ENCODE peak calls at places on chromosomes 13 and 19, in six cellular contexts. F is activated CD8-positive, alpha-beta T cell treated with anti-CD3 and anti-CD28 coated beads for 36 hours; N is HFF-Myc; U is tibial nerve; Z is NB4; C is RWPE1. B is an unnamed sample.

GRCh38 chr19:17795495-17795856 is 538 bp downstream of the B3GNT3 start:
- DNase-seq in N (no peak), C (no peak), F (no peak), U (no peak), Z (no peak), B (no peak)

GRCh38 chr13:95676100-95676774 is 702 bp upstream of the DNAJC3 start:
- DNase-seq in F (peak), C (peak), Z (peak), U (no peak), N (no peak), B (no peak)

GRCh38 chr13:40399756-40400155 is 266.7 kb downstream of the FOXO1 start:
- DNase-seq in N (no peak), F (no peak), U (no peak), Z (peak), C (no peak), B (no peak)

GRCh38 chr13:43469791-43470190 is 317.0 kb downstream of the ENOX1 start:
- DNase-seq in N (no peak), F (no peak), Z (no peak), C (no peak), U (no peak), B (no peak)

GRCh38 chr19:17557461-17557860 is 2.0 kb downstream of the COLGALT1 start:
- DNase-seq in F (no peak), U (no peak), Z (peak), N (no peak), C (no peak), B (no peak)

GRCh38 chr19:39078436-39079200 is 5.5 kb upstream of the ACP7 start:
- DNase-seq in Z (no peak), U (no peak), F (no peak), C (peak), N (peak), B (no peak)

GRCh38 chr13:110294146-110294545 is 12.8 kb downstream of the COL4A1 start:
- DNase-seq in F (no peak), C (no peak), N (no peak), Z (no peak), U (no peak), B (no peak)

GRCh38 chr19:15448778-15449619 is 757 bp downstream of the WIZ start:
- DNase-seq in Z (peak), F (no peak), N (no peak), C (no peak), U (no peak), B (peak)

GRCh38 chr13:73000027-73000674 is 58.7 kb upstream of the KLF5 start:
- DNase-seq in Z (peak), U (no peak), C (no peak), N (no peak), F (peak), B (peak)

GRCh38 chr19:4754248-4754647 is 30.6 kb upstream of the DPP9 start:
- DNase-seq in U (no peak), Z (peak), F (no peak), C (no peak), N (no peak), B (no peak)

GRCh38 chr19:34220472-34221063 is 33.8 kb upstream of the GARRE1 start:
- DNase-seq in N (no peak), Z (peak), U (peak), F (peak), C (peak), B (peak)

GRCh38 chr13:40438022-40438692 is 228.3 kb downstream of the FOXO1 start:
- DNase-seq in N (no peak), U (no peak), C (no peak), Z (no peak), F (no peak), B (no peak)

GRCh38 chr19:52086481-52086880 is 9.1 kb downstream of the ZNF841 start:
- DNase-seq in C (no peak), N (no peak), U (no peak), F (no peak), Z (peak), B (no peak)

GRCh38 chr13:72163671-72164070 is 296.7 kb upstream of the DACH1 start:
- DNase-seq in U (no peak), F (no peak), N (no peak), C (no peak), Z (no peak), B (no peak)

GRCh38 chr13:104553156-104553555 is 1486.9 kb upstream of the SLC10A2 start:
- DNase-seq in U (no peak), Z (no peak), N (no peak), C (no peak), F (no peak), B (no peak)

DNA sequence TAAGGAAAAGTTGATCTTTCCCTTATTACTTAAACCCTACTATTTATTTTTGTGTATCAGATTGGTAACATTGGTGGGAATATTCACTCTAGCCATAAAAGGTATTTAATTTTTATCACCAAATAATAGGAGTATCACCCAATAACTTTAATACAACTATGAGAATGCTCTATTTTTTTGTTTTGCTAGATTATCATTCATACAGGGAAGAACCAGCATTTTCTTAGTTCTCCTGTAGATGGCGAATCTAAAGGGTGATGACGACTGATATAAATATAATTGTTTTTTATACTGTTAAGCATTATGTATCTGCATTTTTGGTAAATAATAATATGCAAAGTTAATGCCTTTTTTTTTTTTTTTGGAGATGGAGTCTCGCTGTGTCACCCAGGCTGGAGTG is 7.9 kb upstream of the FRY start:
- DNase-seq in U (no peak), N (no peak), C (no peak), Z (peak), F (no peak), B (no peak)
- TF ChIP-seq CTCF in U (no peak), N (peak), C (peak), Z (peak), F (no peak), B (no peak)

DNA sequence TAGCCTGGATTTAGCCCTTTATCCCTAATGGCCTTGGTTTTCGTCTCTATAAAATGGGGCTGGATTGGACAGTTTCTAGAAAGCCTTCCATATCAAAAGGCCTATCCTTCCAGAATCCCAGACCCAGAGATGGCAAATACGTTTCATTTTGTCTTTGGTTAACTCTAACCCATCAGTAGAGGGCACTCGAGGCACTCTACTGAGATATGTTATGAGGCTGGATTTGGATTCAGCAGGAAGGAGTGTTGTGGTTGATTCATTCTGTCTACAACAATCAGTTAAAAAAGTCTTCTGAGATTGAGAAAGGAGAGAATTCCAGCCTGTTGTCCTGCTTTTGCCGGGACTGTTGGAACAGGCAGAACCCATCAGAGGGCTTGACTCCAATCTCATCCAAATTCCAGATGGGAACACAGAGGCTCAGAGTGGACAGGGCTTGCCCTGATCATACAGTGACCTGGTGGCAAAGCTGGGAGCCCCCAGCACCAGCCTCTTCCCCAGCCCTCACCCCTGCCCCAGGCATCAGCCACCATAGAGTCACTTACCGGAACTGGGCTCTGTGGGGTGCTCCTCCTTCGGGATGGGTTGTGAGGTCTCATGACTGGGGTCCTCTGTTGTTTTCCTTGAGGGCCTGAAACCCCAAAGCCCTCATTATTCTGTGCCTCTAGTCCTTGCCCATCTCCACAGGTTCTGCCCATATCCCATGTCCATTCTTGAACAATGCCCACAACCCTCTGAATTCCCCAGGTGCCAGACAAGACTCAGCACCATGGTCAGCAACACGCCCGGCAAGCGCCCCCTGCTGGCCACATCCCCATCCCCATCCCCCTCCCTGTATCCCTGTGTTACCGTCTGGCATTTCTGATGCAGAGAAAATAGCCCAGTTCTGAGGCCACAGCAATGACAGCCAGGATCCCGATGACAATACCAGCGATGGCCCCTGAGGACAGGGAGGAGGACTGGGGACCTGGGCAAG is 12.3 kb upstream of the ZNF180 start:
- DNase-seq in N (no peak), U (no peak), C (peak), F (peak), Z (peak), B (no peak)
- TF ChIP-seq CTCF in N (peak), U (no peak), C (no peak), F (peak), Z (peak), B (peak)

DNA sequence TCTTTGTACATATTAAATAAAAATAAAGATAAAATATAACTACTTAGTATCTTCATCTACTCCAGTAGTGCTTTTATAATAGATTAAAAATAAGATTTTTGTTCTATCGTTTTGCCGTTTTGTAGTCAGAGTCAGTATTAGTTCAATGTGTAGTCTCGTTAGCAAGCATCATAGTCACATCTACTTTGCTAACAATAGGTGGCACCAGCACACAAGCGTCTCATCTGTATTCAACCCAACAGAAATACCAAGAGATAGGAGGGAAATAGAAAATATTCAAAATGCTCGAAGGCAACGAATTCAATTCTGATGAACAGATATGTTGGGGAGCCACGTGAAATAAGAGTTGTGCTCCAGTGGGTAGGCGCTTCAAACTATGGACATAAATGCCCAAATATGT is 21.4 kb upstream of the MICU2 start:
- DNase-seq in F (peak), N (no peak), C (peak), Z (peak), U (no peak), B (peak)
- TF ChIP-seq CTCF in F (no peak), N (peak), C (peak), Z (peak), U (no peak), B (peak)

DNA sequence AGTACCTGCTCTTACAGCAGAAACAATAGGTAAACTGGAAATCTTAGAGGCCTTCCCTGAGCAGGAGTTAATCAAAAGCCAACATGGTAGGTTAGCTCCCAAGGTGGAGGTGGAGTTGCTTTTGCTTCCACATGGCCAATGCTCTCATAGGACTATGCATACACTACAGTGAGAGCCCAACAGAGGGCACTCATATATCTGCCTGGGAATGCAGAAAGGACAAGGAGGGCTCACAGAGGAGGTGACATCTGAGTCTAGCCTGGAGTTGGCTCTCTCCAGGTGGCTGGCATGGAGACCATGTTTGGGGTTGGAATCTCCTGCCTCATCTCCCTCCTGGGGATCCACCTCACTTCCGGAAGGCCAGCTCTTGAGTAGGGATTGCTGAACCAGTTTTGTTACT is 34.6 kb downstream of the ATP8A2 start:
- DNase-seq in C (no peak), F (no peak), U (no peak), N (no peak), Z (peak), B (no peak)
- TF ChIP-seq CTCF in C (no peak), F (no peak), U (no peak), N (no peak), Z (peak), B (peak)

GRCh38 chr13:49554387-49554786 is 31.0 kb downstream of the RCBTB1 start:
- DNase-seq in F (no peak), U (no peak), N (no peak), Z (no peak), C (no peak), B (no peak)
- TF ChIP-seq CTCF in F (no peak), U (no peak), N (no peak), Z (no peak), C (no peak), B (no peak)

GRCh38 chr19:41859213-41859617 is 840 bp upstream of the RPS19 start:
- DNase-seq in U (no peak), Z (no peak), N (no peak), F (no peak), C (no peak), B (no peak)
- TF ChIP-seq CTCF in U (no peak), Z (no peak), N (no peak), F (no peak), C (no peak), B (peak)

GRCh38 chr13:76223565-76223964 is 587.4 kb downstream of the LMO7 start:
- DNase-seq in U (no peak), N (no peak), C (no peak), F (no peak), Z (no peak), B (no peak)
- TF ChIP-seq CTCF in U (no peak), N (peak), C (no peak), F (no peak), Z (no peak), B (no peak)

GRCh38 chr19:50555447-50556235 is 12.6 kb downstream of the LRRC4B start:
- DNase-seq in C (no peak), N (no peak), Z (peak), U (no peak), F (no peak), B (no peak)
- TF ChIP-seq CTCF in C (no peak), N (no peak), Z (no peak), U (no peak), F (no peak), B (no peak)

DNA sequence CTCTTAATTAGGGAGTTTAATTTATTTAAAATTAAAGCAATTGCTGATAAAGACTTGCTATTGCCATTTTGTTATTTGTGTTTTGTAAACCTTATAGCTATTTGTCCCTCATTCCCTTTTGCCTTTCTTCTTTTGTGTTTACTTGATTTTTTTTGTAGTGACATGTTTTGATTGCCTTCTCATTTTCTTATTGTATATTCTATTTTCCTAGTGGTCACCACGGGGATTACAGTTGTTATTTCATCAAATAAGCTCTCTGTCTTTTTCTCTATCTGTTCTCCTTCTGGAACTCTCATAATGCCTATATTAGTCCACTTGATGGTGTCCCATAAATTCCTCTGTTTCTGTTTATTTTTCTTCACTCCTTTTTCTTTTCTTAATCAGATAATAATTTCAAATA is 64.4 kb upstream of the FRY start:
- DNase-seq in U (no peak), Z (no peak), C (no peak), N (no peak), F (no peak), B (no peak)
- TF ChIP-seq CTCF in U (no peak), Z (no peak), C (peak), N (no peak), F (no peak), B (no peak)